ENCODE peak calls at places on chromosomes 13 and 19, in six cellular contexts. H is EL; B is pons; K is activated naive CD8-positive, alpha-beta T cell treated with anti-CD3 and anti-CD28 coated beads for 36 hours; X is ELR; R is NCI-H774. L is an unnamed sample.

GRCh38 chr19:11446652-11447301 is 11.3 kb downstream of the PRKCSH start:
- DNase-seq in K (peak; percentile 41), X (peak; percentile 55), B (peak; percentile 92), H (peak; percentile 38), R (no peak), L (peak; percentile 6)

GRCh38 chr19:5237939-5238480 is 102.6 kb downstream of the PTPRS start:
- DNase-seq in R (no peak), X (no peak), K (no peak), H (no peak), B (no peak), L (no peak)

GRCh38 chr19:46284635-46285034 is 12.2 kb upstream of the HIF3A start:
- DNase-seq in H (no peak), X (no peak), R (no peak), K (no peak), B (no peak), L (no peak)

GRCh38 chr13:92802776-92803175 is 423.8 kb upstream of the GPC6 start:
- DNase-seq in R (no peak), H (peak; percentile 68), B (no peak), K (no peak), X (no peak), L (no peak)

GRCh38 chr19:16608290-16608704 is 19.7 kb downstream of the MED26 start:
- DNase-seq in H (peak; percentile 84), K (no peak), R (no peak), X (peak; percentile 66), B (peak; percentile 58), L (no peak)

GRCh38 chr19:13644648-13645047 is 119.7 kb upstream of the MRI1 start:
- DNase-seq in X (no peak), K (no peak), R (no peak), B (no peak), H (no peak), L (no peak)

GRCh38 chr13:21328836-21329477 is 130.1 kb downstream of the ZDHHC20 start:
- DNase-seq in R (no peak), B (no peak), X (no peak), K (no peak), H (no peak), L (no peak)

GRCh38 chr13:78660130-78660857 is 1.3 kb upstream of the OBI1 start:
- DNase-seq in R (no peak), H (no peak), X (no peak), B (peak; percentile 24), K (peak; percentile 8), L (no peak)

GRCh38 chr13:97226013-97226412 is 3.9 kb downstream of the MBNL2 start:
- DNase-seq in B (no peak), X (no peak), H (no peak), K (no peak), R (no peak), L (no peak)

GRCh38 chr13:24275041-24275440 is 34.3 kb upstream of the C1QTNF9 start:
- DNase-seq in R (no peak), X (no peak), K (no peak), H (no peak), B (no peak), L (no peak)

GRCh38 chr19:18596752-18597157 is 8.2 kb downstream of the REX1BD start:
- DNase-seq in K (no peak), H (peak; percentile 20), R (peak; percentile 57), X (peak; percentile 42), B (no peak), L (no peak)

GRCh38 chr19:480016-480855 is 16.1 kb upstream of the MADCAM1 start:
- DNase-seq in B (peak; percentile 74), H (no peak), R (peak; percentile 61), K (peak; percentile 47), X (peak; percentile 37), L (no peak)

GRCh38 chr19:12833747-12834417 is 497 bp downstream of the RTBDN start:
- DNase-seq in K (peak; percentile 33), H (peak; percentile 31), X (peak; percentile 43), B (no peak), R (peak; percentile 67), L (peak; percentile 62)

GRCh38 chr13:100491164-100491847 is 97.3 kb downstream of the GGACT start:
- DNase-seq in K (no peak), X (no peak), B (no peak), R (peak; percentile 27), H (no peak), L (no peak)

GRCh38 chr19:48965806-48966540 is 864 bp downstream of the FTL start:
- DNase-seq in R (peak; percentile 77), H (peak; percentile 79), B (peak; percentile 90), X (peak; percentile 88), K (peak; percentile 87), L (peak; percentile 73)

GRCh38 chr19:34365463-34366401 is 736 bp downstream of the GPI start:
- DNase-seq in R (no peak), B (no peak), X (peak; percentile 51), H (peak; percentile 36), K (no peak), L (no peak)

GRCh38 chr13:20439261-20439660 is 86.4 kb downstream of the CRYL1 start:
- DNase-seq in X (no peak), H (no peak), R (no peak), K (no peak), B (no peak), L (no peak)

GRCh38 chr13:93004919-93005318 is 221.7 kb upstream of the GPC6 start:
- DNase-seq in B (no peak), K (no peak), R (no peak), H (no peak), X (no peak), L (no peak)

GRCh38 chr13:50613356-50613831 is 230.1 kb downstream of the DLEU7 start:
- DNase-seq in K (no peak), B (no peak), H (no peak), R (no peak), X (no peak), L (no peak)

GRCh38 chr13:33487575-33488243 is 202.2 kb upstream of the STARD13 start:
- DNase-seq in X (peak; percentile 63), K (no peak), B (peak; percentile 89), R (no peak), H (peak; percentile 63), L (no peak)

GRCh38 chr13:30376426-30377311 is 45.6 kb upstream of the UBE2L5 start:
- DNase-seq in H (no peak), X (no peak), K (peak; percentile 57), B (no peak), R (no peak), L (peak; percentile 91)

GRCh38 chr13:46687810-46688209 is 109.2 kb downstream of the ESD start:
- DNase-seq in B (no peak), H (peak; percentile 51), R (no peak), K (peak; percentile 20), X (peak; percentile 46), L (no peak)

GRCh38 chr13:95300625-95301134 is 571 bp downstream of the ABCC4 start:
- DNase-seq in H (peak; percentile 76), B (peak; percentile 42), K (peak; percentile 68), X (peak; percentile 76), R (no peak), L (no peak)

GRCh38 chr19:19137556-19138109 is 645 bp downstream of the TMEM161A start:
- DNase-seq in K (no peak), R (no peak), B (no peak), X (peak; percentile 42), H (peak; percentile 30), L (no peak)

L was measured in DMS79.